ENCODE peak calls at places on chromosomes 11 and 22, in four cellular contexts. A is Peyer's patch; X is CD8-positive, alpha-beta T cell; B is A673. E is an unnamed sample.

GRCh38 chr11:19777342-19778102 is 64.9 kb downstream of the NAV2 start:
- DNase-seq in A (peak), X (no peak), B (no peak), E (peak)

GRCh38 chr11:102047305-102047924 is at the start of gene CFAP300:
- DNase-seq in A (peak), X (peak), B (peak), E (peak)

GRCh38 chr11:60631939-60632338 is 67.5 kb upstream of the MS4A8 start:
- DNase-seq in A (no peak), X (no peak), B (no peak), E (no peak)

GRCh38 chr11:94650756-94651155 is 83.6 kb downstream of the PIWIL4 start:
- DNase-seq in A (peak), X (no peak), B (no peak), E (peak)

GRCh38 chr11:130217133-130217631 is 57.6 kb downstream of the ST14 start:
- DNase-seq in A (peak), X (no peak), B (no peak), E (no peak)

GRCh38 chr22:18148508-18148965 is 1.4 kb upstream of the USP18 start:
- DNase-seq in A (no peak), X (no peak), B (no peak), E (no peak)

GRCh38 chr11:2834893-2835767 is 50.4 kb downstream of the CDKN1C start:
- DNase-seq in A (no peak), X (no peak), B (no peak), E (no peak)

GRCh38 chr11:4704054-4704789 is at the start of gene MMP26:
- DNase-seq in A (no peak), X (no peak), B (peak), E (no peak)

GRCh38 chr11:35144103-35144741 is 5.3 kb downstream of the CD44 start:
- DNase-seq in A (peak), X (no peak), B (peak), E (peak)

GRCh38 chr11:2591805-2592204 is 108.0 kb downstream of the KCNQ1OT1 start:
- DNase-seq in A (peak), X (no peak), B (no peak), E (no peak)

DNA sequence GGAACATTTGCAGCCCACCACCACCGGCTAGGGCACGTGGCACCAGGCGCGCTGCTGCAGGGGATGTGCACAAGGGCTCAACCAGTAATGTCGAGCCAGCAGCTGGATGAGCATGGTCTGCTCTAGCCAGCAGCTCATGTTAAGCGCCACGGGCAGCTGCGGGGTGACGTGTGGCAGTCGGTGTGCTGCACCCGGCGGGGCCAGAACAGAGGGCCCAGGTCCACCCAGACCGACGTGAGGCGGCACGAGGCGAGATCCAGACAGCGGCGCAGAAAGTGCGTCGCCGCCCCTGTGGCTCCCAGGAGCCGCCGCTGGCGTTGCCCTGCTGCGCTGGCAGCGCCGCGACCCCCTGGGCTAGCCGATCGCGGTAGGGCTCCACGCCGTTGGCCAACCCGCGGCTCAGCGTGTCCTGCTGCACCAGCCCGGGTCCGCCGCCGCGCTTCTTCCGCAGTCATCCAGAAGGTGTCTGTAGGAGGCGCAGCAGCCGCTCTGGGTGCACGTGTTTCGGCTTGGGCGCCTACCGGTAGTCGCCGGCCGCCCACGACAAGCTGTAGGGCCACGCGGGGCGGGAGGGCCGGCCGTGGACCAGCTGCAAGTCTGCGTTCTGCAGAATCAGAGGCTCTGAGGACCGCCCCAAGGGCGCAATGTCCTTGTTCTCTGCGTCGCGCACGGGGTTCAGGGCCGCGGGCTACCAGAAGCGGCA is 4.6 kb upstream of the GALR3 start:
- DNase-seq in A (peak), X (peak), B (peak), E (peak)
- TF ChIP-seq CTCF in A (no peak), X (peak), B (peak), E (peak)

GRCh38 chr11:73978576-73979086 is 4.0 kb downstream of the UCP2 start:
- DNase-seq in A (peak), X (no peak), B (no peak), E (no peak)

GRCh38 chr11:73982595-73982989 is at the start of gene UCP2:
- DNase-seq in A (peak), X (peak), B (peak), E (peak)

GRCh38 chr11:73982990-73983763 is 534 bp upstream of the UCP2 start:
- DNase-seq in A (peak), X (peak), B (peak), E (peak)

GRCh38 chr11:73980001-73980960 is 2.4 kb downstream of the UCP2 start:
- DNase-seq in A (peak), X (peak), B (no peak), E (no peak)

GRCh38 chr11:73981051-73981805 is 1.4 kb downstream of the UCP2 start:
- DNase-seq in A (peak), X (no peak), B (no peak), E (no peak)
- H3K27ac ChIP-seq in A (peak), X (peak), B (peak), E (no peak)

GRCh38 chr11:107472966-107473365 is 15.3 kb upstream of the CWF19L2 start:
- DNase-seq in A (no peak), X (no peak), B (no peak), E (no peak)

GRCh38 chr11:107467754-107468153 is 10.1 kb upstream of the CWF19L2 start:
- DNase-seq in A (no peak), X (no peak), B (no peak), E (no peak)

GRCh38 chr11:107473797-107474196 is 16.2 kb upstream of the CWF19L2 start:
- DNase-seq in A (no peak), X (no peak), B (no peak), E (no peak)

GRCh38 chr11:107468596-107468995 is 11.0 kb upstream of the CWF19L2 start:
- DNase-seq in A (no peak), X (no peak), B (peak), E (peak)
- TF ChIP-seq CTCF in A (no peak), X (no peak), B (no peak), E (no peak)

DNA sequence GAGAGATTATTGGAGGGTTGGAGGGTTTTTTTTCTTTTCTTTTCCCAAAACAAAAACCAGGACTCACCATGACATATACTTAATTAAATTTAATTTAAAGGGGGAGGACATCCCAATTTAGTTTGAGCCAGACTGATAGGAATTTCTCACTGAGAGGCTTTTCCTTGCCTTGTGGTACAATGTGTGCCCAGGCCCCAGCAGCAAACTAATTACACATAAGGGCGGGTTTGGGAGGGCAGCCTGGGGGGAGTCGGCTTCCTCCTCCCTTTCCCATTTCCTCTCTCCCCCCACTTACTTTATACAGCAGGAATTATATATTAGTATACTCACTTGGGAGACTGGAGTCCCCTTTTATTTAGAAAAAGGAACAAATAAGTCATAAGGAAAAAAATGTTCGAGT is 2.9 kb downstream of the TEAD1 start:
- DNase-seq in A (no peak), X (no peak), B (no peak), E (no peak)
- H3K27ac ChIP-seq in A (peak), X (no peak), B (no peak), E (peak)

E was measured in brain microvascular endothelial cell.